ENCODE peak calls at places on chromosomes 1 and 21, in five cellular contexts. X, I, Z, C and L are unnamed samples.

GRCh38 chr1:228265167-228265566 is 57.3 kb downstream of the OBSCN start:
- DNase-seq in X (no peak), I (no peak), Z (no peak), C (peak), L (no peak)

GRCh38 chr1:2481885-2482284 is 5.8 kb downstream of the PLCH2 start:
- DNase-seq in X (peak), I (no peak), Z (no peak), C (no peak), L (no peak)

GRCh38 chr1:155509064-155509463 is 53.5 kb downstream of the ASH1L start:
- DNase-seq in X (no peak), I (no peak), Z (no peak), C (no peak), L (no peak)

GRCh38 chr1:3629561-3630160 is 4.8 kb downstream of the TPRG1L start:
- DNase-seq in X (no peak), I (no peak), Z (no peak), C (no peak), L (no peak)

GRCh38 chr1:113812661-113813135 is 422 bp upstream of the RSBN1 start:
- DNase-seq in X (peak), I (no peak), Z (no peak), C (no peak), L (no peak)

GRCh38 chr1:30388386-30388785 is 335.0 kb downstream of the MATN1 start:
- DNase-seq in X (no peak), I (no peak), Z (no peak), C (no peak), L (no peak)

GRCh38 chr1:20496241-20496661 is 10.2 kb upstream of the CAMK2N1 start:
- DNase-seq in X (no peak), I (no peak), Z (no peak), C (no peak), L (no peak)

GRCh38 chr21:33047231-33047630 is 21.5 kb downstream of the OLIG2 start:
- DNase-seq in X (no peak), I (no peak), Z (no peak), C (no peak), L (no peak)

GRCh38 chr1:17439250-17440073 is at the start of gene RCC2:
- DNase-seq in X (peak), I (peak), Z (peak), C (peak), L (no peak)

GRCh38 chr1:3776231-3777030 is 3.9 kb downstream of the SMIM1 start:
- DNase-seq in X (no peak), I (no peak), Z (no peak), C (no peak), L (no peak)

GRCh38 chr1:65890201-65890600 is 97.5 kb downstream of the PDE4B start:
- DNase-seq in X (no peak), I (no peak), Z (no peak), C (no peak), L (no peak)

GRCh38 chr1:228310162-228310792 is 96.4 kb downstream of the TRIM11 start:
- DNase-seq in X (no peak), I (no peak), Z (no peak), C (no peak), L (no peak)

GRCh38 chr1:89994231-89994804 is 592 bp upstream of the ZNF326 start:
- DNase-seq in X (no peak), I (no peak), Z (no peak), C (no peak), L (no peak)

GRCh38 chr1:27476222-27476621 is 13.7 kb downstream of the WASF2 start:
- DNase-seq in X (no peak), I (no peak), Z (no peak), C (no peak), L (no peak)

GRCh38 chr1:92764116-92764515 is 20.8 kb downstream of the EVI5 start:
- DNase-seq in X (no peak), I (no peak), Z (no peak), C (no peak), L (no peak)

GRCh38 chr1:182996816-182997215 is 26.4 kb upstream of the LAMC1 start:
- DNase-seq in X (no peak), I (no peak), Z (no peak), C (no peak), L (no peak)

GRCh38 chr1:180151508-180151907 is 3.2 kb upstream of the QSOX1 start:
- DNase-seq in X (peak), I (no peak), Z (no peak), C (no peak), L (no peak)

GRCh38 chr21:43603641-43604504 is 55.4 kb downstream of the HSF2BP start:
- DNase-seq in X (no peak), I (no peak), Z (no peak), C (peak), L (no peak)

GRCh38 chr1:223712856-223713494 is 636 bp downstream of the CAPN2 start:
- DNase-seq in X (no peak), I (no peak), Z (peak), C (no peak), L (no peak)

GRCh38 chr1:69688178-69688577 is 120.5 kb downstream of the LRRC7 start:
- DNase-seq in X (no peak), I (no peak), Z (no peak), C (no peak), L (no peak)

GRCh38 chr1:921011-921837 is 2.5 kb upstream of the SAMD11 start:
- DNase-seq in X (peak), I (peak), Z (no peak), C (no peak), L (no peak)

GRCh38 chr1:229342902-229343587 is at the start of gene CCSAP:
- DNase-seq in X (peak), I (no peak), Z (peak), C (no peak), L (no peak)

GRCh38 chr1:1510912-1511532 is 940 bp upstream of the ATAD3A start:
- DNase-seq in X (no peak), I (no peak), Z (no peak), C (no peak), L (no peak)

GRCh38 chr1:58932820-58933598 is 149.2 kb upstream of the JUN start:
- DNase-seq in X (no peak), I (no peak), Z (no peak), C (peak), L (peak)

GRCh38 chr1:34547043-34547674 is 207.7 kb upstream of the GJB5 start:
- DNase-seq in X (no peak), I (no peak), Z (no peak), C (no peak), L (no peak)

GRCh38 chr1:42730988-42731387 is 9.0 kb downstream of the CLDN19 start:
- DNase-seq in X (peak), I (no peak), Z (peak), C (no peak), L (no peak)

GRCh38 chr21:42988234-42988965 is 14.0 kb downstream of the PKNOX1 start:
- DNase-seq in X (no peak), I (no peak), Z (no peak), C (peak), L (no peak)

GRCh38 chr1:109808703-109809102 is 45.0 kb upstream of the EPS8L3 start:
- DNase-seq in X (no peak), I (no peak), Z (no peak), C (no peak), L (no peak)

GRCh38 chr1:94926365-94926914 is 470 bp downstream of the CNN3 start:
- DNase-seq in X (peak), I (peak), Z (peak), C (no peak), L (no peak)

GRCh38 chr21:44093761-44094160 is 13.4 kb upstream of the PWP2 start:
- DNase-seq in X (no peak), I (no peak), Z (no peak), C (no peak), L (no peak)

GRCh38 chr1:183454377-183454776 is 17.9 kb upstream of the SMG7 start:
- DNase-seq in X (no peak), I (no peak), Z (no peak), C (no peak), L (no peak)

GRCh38 chr1:25473653-25474225 is 43.0 kb downstream of the MACO1 start:
- DNase-seq in X (no peak), I (no peak), Z (no peak), C (no peak), L (no peak)

GRCh38 chr1:32496127-32496526 is 31.3 kb downstream of the ZBTB8B start:
- DNase-seq in X (no peak), I (no peak), Z (no peak), C (peak), L (no peak)